ENCODE peak calls at places on chromosome 7, in ten cellular contexts. A is heart left ventricle, M is dorsolateral prefrontal cortex, E is transverse colon, U is AG04450, R is bronchial epithelial cell, H is psoas muscle, W is heart right ventricle, T is lower lobe of right lung, S is keratinocyte. Y is an unnamed sample. For H3K27me3, the result is how much of the 10 kb centered on the place peaks cover.

GRCh38 chr7:78080241-78080640 is 281.7 kb downstream of the PHTF2 start:
- DNase-seq in A (no peak), M (no peak), E (no peak), U (no peak), R (no peak), H (no peak), W (no peak), T (no peak), S (no peak), Y (no peak)

GRCh38 chr7:155862516-155863257 is 50.4 kb upstream of the SHH start:
- DNase-seq in A (no peak), M (no peak), E (no peak), U (no peak), R (no peak), H (no peak), W (no peak), T (no peak), S (no peak), Y (no peak)

GRCh38 chr7:47622946-47623640 is 41.2 kb upstream of the TNS3 start:
- DNase-seq in A (peak), M (no peak), E (no peak), U (peak), R (peak), H (no peak), W (peak), T (no peak), S (no peak), Y (no peak)

GRCh38 chr7:98462926-98463325 is 62.0 kb upstream of the BAIAP2L1 start:
- DNase-seq in A (no peak), M (no peak), E (no peak), U (no peak), R (no peak), H (no peak), W (no peak), T (no peak), S (no peak), Y (no peak)

GRCh38 chr7:21526007-21526406 is 16.8 kb upstream of the DNAH11 start:
- DNase-seq in A (no peak), M (no peak), E (no peak), U (no peak), R (peak), H (no peak), W (no peak), T (no peak), S (no peak), Y (no peak)

GRCh38 chr7:151968357-151968756 is 12.1 kb downstream of the GALNTL5 start:
- DNase-seq in A (no peak), M (no peak), E (no peak), U (no peak), R (peak), H (peak), W (no peak), T (no peak), S (no peak), Y (no peak)

GRCh38 chr7:122212754-122213153 is 68.7 kb upstream of the AASS start:
- DNase-seq in A (no peak), M (no peak), E (no peak), U (no peak), R (no peak), H (no peak), W (no peak), T (no peak), S (no peak), Y (no peak)

GRCh38 chr7:15801565-15801964 is 115.1 kb upstream of the MEOX2 start:
- DNase-seq in A (peak), M (no peak), E (no peak), U (peak), R (no peak), H (no peak), W (peak), T (no peak), S (no peak), Y (peak)

GRCh38 chr7:96649981-96650380 is 59.7 kb downstream of the SEM1 start:
- DNase-seq in A (no peak), M (no peak), E (no peak), U (no peak), R (no peak), H (no peak), W (no peak), T (no peak), S (no peak), Y (no peak)

GRCh38 chr7:80218723-80219122 is 84.1 kb downstream of the GNAI1 start:
- DNase-seq in A (no peak), M (no peak), E (no peak), U (peak), R (peak), H (no peak), W (no peak), T (no peak), S (peak), Y (peak)

GRCh38 chr7:134701272-134701671 is 54.6 kb downstream of the BPGM start:
- DNase-seq in A (no peak), M (no peak), E (no peak), U (no peak), R (peak), H (no peak), W (no peak), T (no peak), S (no peak), Y (no peak)

GRCh38 chr7:44548893-44549292 is 7.8 kb upstream of the NPC1L1 start:
- DNase-seq in A (no peak), M (no peak), E (no peak), U (no peak), R (peak), H (no peak), W (no peak), T (no peak), S (no peak), Y (no peak)

GRCh38 chr7:2954433-2954853 is 89.2 kb downstream of the CARD11 start:
- DNase-seq in A (no peak), M (peak), E (peak), U (no peak), R (no peak), H (no peak), W (no peak), T (peak), S (no peak), Y (no peak)

GRCh38 chr7:6015917-6016652 is 7.0 kb downstream of the AIMP2 start:
- DNase-seq in A (peak), M (no peak), E (peak), U (peak), R (peak), H (peak), W (peak), T (peak), S (no peak), Y (no peak)
- H3K4me3 ChIP-seq in A (no peak), M (no peak), E (no peak), U (no peak), R (no peak), H (peak), W (no peak), T (no peak), S (no peak), Y (no peak)

DNA sequence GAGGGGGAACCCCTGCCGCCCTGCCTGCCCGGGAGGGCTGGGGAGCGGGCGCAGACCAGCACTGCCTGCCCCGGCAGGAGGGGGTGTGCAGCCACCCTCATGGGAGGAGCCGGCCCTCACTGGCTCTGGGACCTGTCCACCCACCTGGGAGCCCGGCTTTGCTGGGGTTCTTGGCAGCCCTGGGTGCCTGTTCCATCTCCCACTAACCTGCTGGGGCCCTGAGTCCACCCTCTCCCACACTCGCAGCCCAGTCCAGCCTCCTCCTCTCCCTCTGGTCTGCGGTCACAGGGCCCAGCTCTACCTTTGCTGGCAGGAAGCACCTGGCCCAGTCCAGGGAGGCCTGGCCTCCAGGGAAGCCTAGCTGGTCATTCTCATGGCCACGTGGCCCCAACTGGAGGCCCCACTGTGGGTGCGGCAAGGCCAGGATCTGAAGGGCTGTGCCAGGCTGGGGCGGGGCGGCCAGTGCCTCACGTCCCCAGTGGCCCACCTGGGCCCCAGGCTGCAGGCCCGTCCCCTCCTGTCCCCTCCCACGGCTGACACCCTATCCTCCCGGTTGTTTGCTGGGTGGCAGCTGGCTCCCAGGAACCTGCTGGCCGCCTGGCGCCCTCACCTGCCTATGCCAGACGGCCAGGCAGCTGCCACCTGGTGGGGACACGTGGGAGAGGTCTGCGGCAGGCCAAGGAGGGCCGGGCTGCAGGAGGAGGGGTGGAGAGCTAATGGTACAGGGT is at the start of gene TMEM184A:
- DNase-seq in A (no peak), M (no peak), E (peak), U (no peak), R (peak), H (peak), W (no peak), T (peak), S (no peak), Y (peak)
- TF ChIP-seq CTCF in A (peak), M (no peak), E (peak), U (peak), R (peak), H (peak), W (peak), T (peak), S (peak), Y (peak)

GRCh38 chr7:130735273-130735716 is 1.3 kb upstream of the KLF14 start:
- DNase-seq in A (no peak), M (no peak), E (no peak), U (no peak), R (no peak), H (no peak), W (no peak), T (no peak), S (no peak), Y (no peak)
- H3K27me3 ChIP-seq in A (under half), M (half or more), E (half or more), U (half or more), R (under half), H (half or more), W (half or more), T (half or more), S (half or more), Y (under half)

DNA sequence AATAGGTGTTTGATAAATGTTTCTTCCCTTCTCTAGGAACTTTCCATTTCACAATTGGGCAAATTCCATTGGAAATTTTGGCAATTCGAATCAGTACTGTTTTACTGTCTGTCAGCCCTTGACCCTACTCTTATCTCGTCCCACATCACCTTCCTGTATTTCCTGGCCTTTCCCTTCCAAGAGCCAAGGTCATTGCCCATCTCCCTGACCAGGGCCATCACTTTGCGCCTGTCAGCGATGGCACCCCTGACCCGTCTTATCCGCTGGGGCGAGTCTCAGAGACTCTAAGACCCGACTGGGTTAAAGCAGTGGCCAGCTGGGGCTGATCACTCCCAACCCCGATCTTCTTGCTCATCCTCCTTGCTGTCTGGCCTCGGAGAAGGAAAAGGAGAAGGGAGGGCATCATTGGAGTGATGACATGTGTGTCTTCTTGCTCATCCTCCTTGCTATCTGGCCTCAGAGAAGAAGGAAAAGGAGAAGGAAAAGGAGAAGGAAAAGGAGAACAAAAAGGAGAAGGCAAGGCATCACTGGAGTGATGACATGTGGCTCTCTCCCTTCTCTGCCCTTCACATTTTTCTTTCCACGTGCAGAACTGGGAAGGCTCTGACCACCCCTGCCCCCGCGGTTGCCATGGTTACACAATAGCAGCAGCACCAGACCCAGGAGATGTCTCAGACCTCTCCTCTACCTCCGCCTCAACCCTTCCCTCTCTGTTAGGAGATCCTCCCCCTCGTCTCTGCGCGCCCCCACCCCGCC is 2.1 kb downstream of the SEMA3D start:
- DNase-seq in A (no peak), M (peak), E (peak), U (no peak), R (no peak), H (peak), W (peak), T (peak), S (no peak), Y (no peak)
- H3K4me3 ChIP-seq in A (peak), M (peak), E (peak), U (peak), R (no peak), H (peak), W (peak), T (peak), S (peak), Y (peak)

Y was measured in kidney epithelial cell.